ENCODE peak calls at places on chromosomes 7 and 10, in ten cellular contexts. T, I, C, O, H, Y, E, F, Q and S are unnamed samples.

GRCh38 chr10:78196964-78197363 is 163.3 kb downstream of the RPS24 start:
- DNase-seq in T (no peak), I (no peak), C (no peak), O (peak; percentile 80), H (no peak), Y (no peak), E (no peak), F (no peak), Q (no peak), S (peak; percentile 36)

GRCh38 chr7:28395806-28396205 is 16.5 kb upstream of the CREB5 start:
- DNase-seq in T (no peak), I (no peak), C (no peak), O (no peak), H (no peak), Y (no peak), E (no peak), F (no peak), Q (no peak), S (no peak)

GRCh38 chr10:34194259-34194658 is 620.8 kb downstream of the PARD3 start:
- DNase-seq in T (no peak), I (no peak), C (no peak), O (no peak), H (no peak), Y (no peak), E (no peak), F (no peak), Q (no peak), S (peak; percentile 27)

GRCh38 chr7:157003445-157004049 is 6.9 kb downstream of the MNX1 start:
- DNase-seq in T (no peak), I (no peak), C (no peak), O (no peak), H (no peak), Y (peak; percentile 88), E (no peak), F (no peak), Q (no peak), S (no peak)

GRCh38 chr7:80346704-80347103 is 165.2 kb downstream of the GNAT3 start:
- DNase-seq in T (no peak), I (no peak), C (no peak), O (peak; percentile 88), H (no peak), Y (no peak), E (no peak), F (no peak), Q (no peak), S (no peak)

GRCh38 chr7:28957822-28958234 is 302 bp downstream of the TRIL start:
- DNase-seq in T (no peak), I (no peak), C (peak; percentile 28), O (no peak), H (peak; percentile 20), Y (peak; percentile 60), E (peak; percentile 57), F (no peak), Q (peak; percentile 37), S (no peak)

GRCh38 chr7:1144269-1144771 is 15.7 kb downstream of the ZFAND2A start:
- DNase-seq in T (peak; percentile 50), I (peak; percentile 75), C (no peak), O (peak; percentile 54), H (peak; percentile 56), Y (peak; percentile 14), E (no peak), F (peak; percentile 50), Q (no peak), S (peak; percentile 29)

GRCh38 chr7:142790056-142790455 is 19.3 kb downstream of the PRSS2 start:
- DNase-seq in T (no peak), I (no peak), C (no peak), O (no peak), H (no peak), Y (no peak), E (no peak), F (no peak), Q (no peak), S (no peak)

GRCh38 chr7:121313793-121314676 is 14.8 kb upstream of the WNT16 start:
- DNase-seq in T (no peak), I (no peak), C (no peak), O (no peak), H (no peak), Y (no peak), E (no peak), F (no peak), Q (no peak), S (no peak)

GRCh38 chr10:131870831-131871672 is 29.8 kb upstream of the PPP2R2D start:
- DNase-seq in T (no peak), I (no peak), C (no peak), O (peak; percentile 40), H (no peak), Y (no peak), E (peak; percentile 30), F (no peak), Q (peak; percentile 18), S (peak; percentile 14)

GRCh38 chr10:95183451-95184230 is 10.4 kb upstream of the ACSM6 start:
- DNase-seq in T (peak; percentile 88), I (peak; percentile 92), C (peak; percentile 78), O (peak; percentile 85), H (peak; percentile 84), Y (peak; percentile 91), E (peak; percentile 99), F (peak; percentile 90), Q (peak; percentile 88), S (peak; percentile 67)

GRCh38 chr10:8137272-8137680 is 82.8 kb downstream of the GATA3 start:
- DNase-seq in T (no peak), I (no peak), C (no peak), O (no peak), H (no peak), Y (no peak), E (no peak), F (no peak), Q (no peak), S (no peak)

GRCh38 chr7:74026406-74027123 is 1.4 kb upstream of the ELN start:
- DNase-seq in T (peak; percentile 83), I (peak; percentile 77), C (peak; percentile 89), O (peak; percentile 63), H (peak; percentile 81), Y (peak; percentile 81), E (peak; percentile 90), F (peak; percentile 88), Q (peak; percentile 70), S (peak; percentile 59)

GRCh38 chr7:6443372-6443941 is 4.3 kb downstream of the DAGLB start:
- DNase-seq in T (no peak), I (no peak), C (no peak), O (peak; percentile 91), H (no peak), Y (no peak), E (no peak), F (no peak), Q (no peak), S (peak; percentile 97)

GRCh38 chr10:99926925-99927718 is 82.6 kb downstream of the DNMBP start:
- DNase-seq in T (peak; percentile 66), I (peak; percentile 56), C (peak; percentile 63), O (peak; percentile 40), H (peak; percentile 72), Y (no peak), E (no peak), F (no peak), Q (peak; percentile 19), S (peak; percentile 62)

GRCh38 chr10:113073549-113074189 is 123.6 kb downstream of the TCF7L2 start:
- DNase-seq in T (peak; percentile 55), I (peak; percentile 79), C (peak; percentile 82), O (peak; percentile 92), H (peak; percentile 50), Y (peak; percentile 75), E (no peak), F (peak; percentile 78), Q (no peak), S (peak; percentile 96)

DNA sequence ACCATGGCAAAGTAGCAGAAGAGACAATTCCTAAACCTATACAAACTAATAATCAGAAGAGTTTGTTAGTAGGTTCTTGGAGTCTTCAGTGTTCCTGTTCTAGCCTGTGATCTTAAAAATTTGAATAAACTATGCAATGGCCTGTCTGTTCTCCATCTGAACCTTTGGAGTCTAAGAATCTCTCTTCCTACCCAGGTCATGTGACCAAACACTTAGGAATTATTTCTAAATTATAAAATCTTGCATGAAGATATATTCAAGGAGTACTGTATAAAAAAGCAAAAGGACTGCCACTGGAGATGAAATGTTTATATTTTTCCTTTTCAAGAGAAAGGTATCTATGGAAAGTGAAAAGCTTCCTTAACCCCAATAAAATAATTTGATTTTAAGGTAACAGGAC is 2.4 kb downstream of the MKI67 start:
- DNase-seq in T (no peak), I (no peak), C (no peak), O (no peak), H (no peak), Y (no peak), E (no peak), F (no peak), Q (no peak), S (no peak)
- H3K4me3 ChIP-seq in T (no peak overlapping the region), I (no peak overlapping the region), C (no peak overlapping the region), O (peak overlapping the region; percentile 77), H (no peak overlapping the region), Y (peak overlapping the region; percentile 94), E (no peak overlapping the region), F (no peak overlapping the region), Q (no peak overlapping the region), S (no peak overlapping the region)

GRCh38 chr7:93949468-93949867 is 27.9 kb downstream of the GNG11 start:
- DNase-seq in T (no peak), I (no peak), C (no peak), O (peak; percentile 35), H (no peak), Y (no peak), E (no peak), F (no peak), Q (no peak), S (peak; percentile 92)
- TF ChIP-seq CTCF in T (no peak), I (no peak), C (no peak), O (no peak), H (no peak), Y (no peak), E (no peak), F (no peak), Q (no peak), S (no peak)

DNA sequence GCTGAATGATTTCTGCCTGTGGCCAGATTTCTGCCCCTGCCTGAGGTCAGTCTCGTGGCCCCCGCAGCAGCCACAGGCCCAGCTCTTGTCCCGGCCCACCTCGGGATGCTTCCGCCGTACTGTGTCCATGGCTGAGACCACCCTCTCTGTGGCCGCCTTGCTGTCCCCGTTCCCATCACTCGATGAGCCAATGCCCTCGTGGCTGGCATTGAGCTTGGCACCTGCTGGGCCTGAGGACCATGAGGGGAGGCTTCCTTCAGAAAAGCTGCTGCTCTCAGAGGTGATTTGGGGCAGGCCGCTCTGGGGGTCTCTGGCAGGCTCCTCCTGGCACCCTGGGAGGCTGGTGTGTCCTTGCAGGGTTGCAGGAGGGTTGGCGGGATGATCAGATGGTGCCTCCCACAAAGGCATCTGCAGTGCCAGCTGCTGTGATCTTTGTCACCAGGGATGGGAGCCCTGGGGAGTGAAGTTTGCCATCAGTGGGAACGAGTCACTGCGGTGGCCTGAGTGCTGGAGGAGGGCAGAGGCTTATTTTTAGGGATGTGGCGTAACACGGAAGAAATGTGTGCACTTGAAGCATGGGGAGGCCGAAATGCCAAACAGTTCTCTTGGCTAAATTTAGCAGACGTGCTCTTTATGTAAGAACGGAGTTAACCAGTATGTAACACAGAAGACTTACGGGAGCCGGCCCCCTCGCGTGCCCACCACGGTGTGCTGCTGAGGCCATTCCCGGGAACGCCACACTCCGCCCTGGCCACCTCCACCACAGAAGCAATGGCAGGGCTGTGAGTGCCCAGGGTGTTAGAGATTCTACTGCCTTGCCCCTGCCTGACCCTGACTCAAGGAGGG is 47.7 kb downstream of the VIPR2 start:
- DNase-seq in T (peak; percentile 62), I (peak; percentile 22), C (no peak), O (no peak), H (peak; percentile 78), Y (no peak), E (peak; percentile 45), F (peak; percentile 87), Q (peak; percentile 61), S (no peak)
- H3K27ac ChIP-seq in T (peak overlapping the region; percentile 98), I (peak overlapping the region; percentile 90), C (peak overlapping the region; percentile 61), O (no peak overlapping the region), H (peak overlapping the region; percentile 94), Y (no peak overlapping the region), E (no peak overlapping the region), F (peak overlapping the region; percentile 99), Q (peak overlapping the region; percentile 82), S (no peak overlapping the region)

GRCh38 chr7:37666026-37666780 is 17.4 kb upstream of the GPR141 start:
- DNase-seq in T (no peak), I (no peak), C (no peak), O (peak; percentile 29), H (no peak), Y (no peak), E (no peak), F (no peak), Q (no peak), S (no peak)
- H3K4me3 ChIP-seq in T (no peak overlapping the region), I (no peak overlapping the region), C (no peak overlapping the region), O (no peak overlapping the region), H (no peak overlapping the region), Y (no peak overlapping the region), E (no peak overlapping the region), F (no peak overlapping the region), Q (no peak overlapping the region), S (no peak overlapping the region)